ENCODE peak calls at places on chromosome 17, in four cellular contexts. Y is ELR, H is posterior cingulate gyrus, F is ovary. B is an unnamed sample.

GRCh38 chr17:956905-957304 is 22.7 kb downstream of the NXN start:
- DNase-seq in Y (peak), H (no peak), F (no peak), B (no peak)

GRCh38 chr17:48470388-48471034 is 40.5 kb upstream of the SKAP1 start:
- DNase-seq in Y (peak), H (no peak), F (no peak), B (no peak)

GRCh38 chr17:73544333-73544732 is 99.9 kb downstream of the SDK2 start:
- DNase-seq in Y (no peak), H (no peak), F (no peak), B (no peak)

GRCh38 chr17:149897-150575 is 12.7 kb downstream of the SCGB1C2 start:
- DNase-seq in Y (no peak), H (no peak), F (peak), B (no peak)

GRCh38 chr17:80732268-80732667 is 187.6 kb downstream of the RPTOR start:
- DNase-seq in Y (peak), H (no peak), F (no peak), B (no peak)

GRCh38 chr17:49227436-49228261 is 2.9 kb downstream of the PHOSPHO1 start:
- DNase-seq in Y (peak), H (peak), F (peak), B (peak)

GRCh38 chr17:50397111-50397918 is at the start of gene LRRC59:
- DNase-seq in Y (peak), H (peak), F (peak), B (peak)

GRCh38 chr17:72466199-72466598 is 345.4 kb downstream of the SOX9 start:
- DNase-seq in Y (peak), H (no peak), F (no peak), B (no peak)

GRCh38 chr17:28545787-28546415 is 6.5 kb downstream of the UNC119 start:
- DNase-seq in Y (no peak), H (no peak), F (no peak), B (no peak)

GRCh38 chr17:82148997-82149396 is 51.0 kb upstream of the FASN start:
- DNase-seq in Y (no peak), H (no peak), F (no peak), B (no peak)

GRCh38 chr17:8670486-8670885 is 40.0 kb upstream of the MYH10 start:
- DNase-seq in Y (no peak), H (no peak), F (no peak), B (no peak)

GRCh38 chr17:77144227-77144626 is 3.5 kb downstream of the SEC14L1 start:
- DNase-seq in Y (no peak), H (no peak), F (no peak), B (no peak)

GRCh38 chr17:72173475-72174116 is 52.8 kb downstream of the SOX9 start:
- DNase-seq in Y (no peak), H (no peak), F (no peak), B (no peak)

GRCh38 chr17:2239882-2240430 is 63.6 kb downstream of the SMG6 start:
- DNase-seq in Y (peak), H (no peak), F (peak), B (peak)

GRCh38 chr17:38875477-38876080 is 5.7 kb downstream of the LASP1 start:
- DNase-seq in Y (peak), H (no peak), F (no peak), B (no peak)

GRCh38 chr17:61338000-61338864 is 61.4 kb upstream of the TBX2 start:
- DNase-seq in Y (peak), H (no peak), F (no peak), B (no peak)

GRCh38 chr17:79902146-79902791 is 63.0 kb upstream of the CBX4 start:
- DNase-seq in Y (no peak), H (no peak), F (no peak), B (no peak)

GRCh38 chr17:838486-838885 is 56.3 kb downstream of the MRM3 start:
- DNase-seq in Y (no peak), H (no peak), F (no peak), B (no peak)

GRCh38 chr17:71966055-71966454 is 154.8 kb upstream of the SOX9 start:
- DNase-seq in Y (no peak), H (no peak), F (no peak), B (no peak)

B was measured in memory B cell.